ENCODE peak calls at places on chromosomes 12 and 14, in six cellular contexts. H is activated B cell treated with CpG ODN at 0.5 μM for 24 hours, D is NCI-H524, G is spleen, T is testis, O is HFF-Myc. S is an unnamed sample.

GRCh38 chr12:56206373-56207166 is 15.2 kb downstream of the RNF41 start:
- DNase-seq in D (peak; percentile 53), G (peak; percentile 78), T (peak; percentile 77), O (no peak), H (no peak), S (no peak)

GRCh38 chr14:31510222-31510621 is 22.4 kb upstream of the GPR33 start:
- DNase-seq in T (no peak), G (no peak), H (no peak), D (peak; percentile 86), O (no peak), S (no peak)

GRCh38 chr14:75568141-75568540 is 10.3 kb upstream of the FLVCR2 start:
- DNase-seq in T (no peak), G (no peak), H (no peak), O (no peak), D (no peak), S (no peak)

GRCh38 chr12:64574837-64575236 is 35.5 kb upstream of the RASSF3 start:
- DNase-seq in O (no peak), T (no peak), H (no peak), D (no peak), G (no peak), S (no peak)

GRCh38 chr14:91295276-91295845 is 50.9 kb upstream of the GPR68 start:
- DNase-seq in O (no peak), H (no peak), G (no peak), T (no peak), D (no peak), S (no peak)

GRCh38 chr12:55685671-55686070 is 22.0 kb downstream of the ITGA7 start:
- DNase-seq in O (no peak), H (no peak), D (no peak), G (no peak), T (no peak), S (no peak)

GRCh38 chr14:22200977-22201605 is 387.9 kb downstream of the DAD1 start:
- DNase-seq in G (no peak), H (no peak), O (peak; percentile 20), T (peak; percentile 17), D (peak; percentile 54), S (peak; percentile 33)

GRCh38 chr14:104048758-104049496 is 36.6 kb upstream of the ASPG start:
- DNase-seq in T (no peak), H (no peak), D (no peak), O (no peak), G (no peak), S (no peak)

GRCh38 chr12:6145584-6145983 is 21.1 kb upstream of the VWF start:
- DNase-seq in D (no peak), G (no peak), T (no peak), H (no peak), O (no peak), S (no peak)

GRCh38 chr12:54265364-54265812 is 14.5 kb downstream of the CBX5 start:
- DNase-seq in T (no peak), D (peak; percentile 77), O (no peak), G (no peak), H (no peak), S (no peak)

GRCh38 chr12:112025808-112026375 is 12.7 kb downstream of the ERP29 start:
- DNase-seq in T (no peak), G (no peak), D (no peak), H (no peak), O (no peak), S (no peak)

GRCh38 chr14:94918896-94919295 is 149.0 kb upstream of the GSC start:
- DNase-seq in D (no peak), G (no peak), T (no peak), O (no peak), H (no peak), S (no peak)

GRCh38 chr14:83940253-83940652 is 1589.7 kb upstream of the FLRT2 start:
- DNase-seq in G (no peak), T (peak; percentile 15), O (no peak), D (peak; percentile 35), H (no peak), S (no peak)

GRCh38 chr14:75182820-75183219 is 6.4 kb upstream of the TMED10 start:
- DNase-seq in T (no peak), O (no peak), D (no peak), G (no peak), H (no peak), S (no peak)

GRCh38 chr14:56116128-56116900 is 1.9 kb upstream of the PELI2 start:
- DNase-seq in G (peak; percentile 66), H (no peak), T (no peak), O (no peak), D (no peak), S (no peak)

GRCh38 chr14:100690672-100691071 is 36.0 kb upstream of the DLK1 start:
- DNase-seq in H (no peak), G (no peak), D (no peak), O (no peak), T (no peak), S (no peak)

GRCh38 chr14:31476131-31476917 is 11.5 kb downstream of the GPR33 start:
- DNase-seq in O (no peak), H (no peak), D (no peak), T (no peak), G (no peak), S (no peak)

GRCh38 chr14:75278422-75279152 is at the start of gene FOS:
- DNase-seq in O (peak; percentile 75), G (peak; percentile 96), T (peak; percentile 96), D (peak; percentile 94), H (peak; percentile 88), S (peak; percentile 96)

GRCh38 chr12:131135311-131135785 is 181.6 kb downstream of the ADGRD1 start:
- DNase-seq in O (no peak), H (no peak), D (no peak), T (no peak), G (peak; percentile 51), S (no peak)

GRCh38 chr14:51676549-51676948 is 24.8 kb downstream of the FRMD6 start:
- DNase-seq in D (no peak), G (no peak), O (no peak), T (no peak), H (no peak), S (no peak)

GRCh38 chr12:45655186-45655585 is 74.3 kb upstream of the ARID2 start:
- DNase-seq in D (peak; percentile 90), T (no peak), H (no peak), G (no peak), O (no peak), S (peak; percentile 27)

GRCh38 chr14:105347587-105347968 is 33.0 kb downstream of the PACS2 start:
- DNase-seq in T (no peak), O (no peak), H (no peak), D (no peak), G (no peak), S (no peak)

GRCh38 chr12:24681570-24681969 is 267.3 kb downstream of the BCAT1 start:
- DNase-seq in G (no peak), T (no peak), D (peak; percentile 29), O (no peak), H (no peak), S (no peak)

GRCh38 chr14:103074699-103075341 is 9.2 kb upstream of the LBHD2 start:
- DNase-seq in H (no peak), D (peak; percentile 51), O (no peak), G (peak; percentile 88), T (no peak), S (peak; percentile 48)

S was measured in CD8-positive, alpha-beta memory T cell.